ENCODE peak calls at places on chromosome 18, in five cellular contexts. Z, L, D, Y and Q are unnamed samples.

GRCh38 chr18:44927127-44927849 is 246.6 kb downstream of the SETBP1 start:
- DNase-seq in D (no peak), L (no peak), Z (no peak), Y (no peak), Q (no peak)

GRCh38 chr18:35634376-35634775 is 52.8 kb downstream of the GALNT1 start:
- DNase-seq in L (no peak), Z (no peak), Y (no peak), D (peak), Q (no peak)

GRCh38 chr18:55439036-55439435 is 149.0 kb downstream of the TCF4 start:
- DNase-seq in Y (no peak), D (no peak), L (no peak), Z (no peak), Q (no peak)

GRCh38 chr18:46343940-46344372 is 239.8 kb downstream of the HAUS1 start:
- DNase-seq in Y (no peak), Z (no peak), L (no peak), D (no peak), Q (no peak)

GRCh38 chr18:13539050-13539449 is 187.3 kb downstream of the FAM210A start:
- DNase-seq in D (no peak), Y (no peak), Z (no peak), L (peak), Q (no peak)

GRCh38 chr18:22470141-22470510 is 52.4 kb upstream of the CTAGE1 start:
- DNase-seq in D (peak), L (no peak), Y (no peak), Z (no peak), Q (no peak)

GRCh38 chr18:33577688-33578370 is at the start of gene ASXL3:
- DNase-seq in Y (no peak), L (no peak), D (peak), Z (no peak), Q (no peak)

GRCh38 chr18:11994708-11995444 is 13.6 kb downstream of the IMPA2 start:
- DNase-seq in L (no peak), Z (peak), D (no peak), Y (no peak), Q (peak)

GRCh38 chr18:22168360-22168921 is 948 bp upstream of the GATA6 start:
- DNase-seq in Y (no peak), D (peak), Z (no peak), L (no peak), Q (no peak)

GRCh38 chr18:39773656-39774055 is 2181.4 kb upstream of the PIK3C3 start:
- DNase-seq in Z (no peak), Y (no peak), L (no peak), D (no peak), Q (no peak)

GRCh38 chr18:68848242-68848641 is 50.4 kb downstream of the CCDC102B start:
- DNase-seq in L (no peak), D (no peak), Y (no peak), Z (no peak), Q (no peak)

GRCh38 chr18:63142502-63143045 is 177.0 kb downstream of the BCL2 start:
- DNase-seq in L (no peak), Z (no peak), D (no peak), Y (no peak), Q (no peak)

GRCh38 chr18:48099481-48100167 is 169.2 kb upstream of the SMAD2 start:
- DNase-seq in Y (no peak), L (no peak), D (no peak), Z (no peak), Q (no peak)

GRCh38 chr18:36186461-36187137 is 698 bp upstream of the MOCOS start:
- DNase-seq in Y (no peak), Z (peak), D (no peak), L (no peak), Q (no peak)

GRCh38 chr18:34978533-34978893 is 62.7 kb upstream of the MAPRE2 start:
- DNase-seq in L (no peak), D (no peak), Z (no peak), Y (no peak), Q (no peak)

GRCh38 chr18:46182633-46183401 is 78.6 kb downstream of the HAUS1 start:
- DNase-seq in D (no peak), Y (no peak), Z (no peak), L (no peak), Q (no peak)

GRCh38 chr18:63155169-63155852 is 164.3 kb downstream of the BCL2 start:
- DNase-seq in Y (no peak), Z (peak), L (peak), D (peak), Q (no peak)

GRCh38 chr18:63273170-63273925 is 46.2 kb downstream of the BCL2 start:
- DNase-seq in L (no peak), Y (no peak), Z (no peak), D (no peak), Q (no peak)

GRCh38 chr18:48713302-48713701 is 174.5 kb downstream of the CTIF start:
- DNase-seq in L (no peak), D (peak), Y (no peak), Z (no peak), Q (no peak)

GRCh38 chr18:41966943-41967342 is 11.9 kb downstream of the PIK3C3 start:
- DNase-seq in L (no peak), Z (no peak), Y (no peak), D (no peak), Q (no peak)

GRCh38 chr18:21513741-21514140 is 86.8 kb downstream of the ESCO1 start:
- DNase-seq in D (no peak), Y (no peak), Z (no peak), L (no peak), Q (no peak)

GRCh38 chr18:49585781-49586663 is 24.2 kb downstream of the LIPG start:
- DNase-seq in D (no peak), Z (no peak), Y (no peak), L (no peak), Q (no peak)

GRCh38 chr18:27712066-27712465 is 464.9 kb downstream of the CDH2 start:
- DNase-seq in Z (no peak), D (no peak), L (no peak), Y (no peak), Q (no peak)

GRCh38 chr18:23916338-23916737 is 98.2 kb upstream of the TTC39C start:
- DNase-seq in Z (no peak), D (no peak), L (no peak), Y (no peak), Q (no peak)

GRCh38 chr18:23921716-23922285 is 92.8 kb upstream of the TTC39C start:
- DNase-seq in D (no peak), Z (no peak), L (no peak), Y (no peak), Q (peak)

GRCh38 chr18:23918395-23919032 is 96.0 kb upstream of the TTC39C start:
- DNase-seq in L (peak), D (peak), Z (peak), Y (peak), Q (no peak)

GRCh38 chr18:23922939-23923338 is 91.6 kb upstream of the TTC39C start:
- DNase-seq in Y (no peak), L (no peak), D (no peak), Z (no peak), Q (no peak)

DNA sequence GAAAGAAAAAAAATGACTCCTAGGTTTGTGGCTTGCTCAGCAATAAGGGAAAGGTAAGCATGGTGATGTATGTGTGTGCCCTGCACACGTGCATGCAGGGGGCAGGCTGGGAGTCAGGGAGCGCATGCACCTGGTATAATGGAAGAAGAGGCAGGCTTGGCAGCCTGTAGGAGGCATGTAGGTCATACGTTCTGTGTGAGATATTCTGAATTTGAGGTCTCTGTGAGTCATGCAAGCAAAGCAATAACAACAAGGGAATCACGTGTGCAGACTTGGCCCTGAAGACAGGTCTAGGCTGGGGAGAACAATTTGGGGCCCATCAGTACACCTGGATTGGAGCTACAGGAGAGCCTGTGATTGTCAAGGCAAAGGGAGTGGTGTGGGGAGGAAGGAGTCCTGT is 94.5 kb upstream of the TTC39C start:
- DNase-seq in Y (no peak), Z (no peak), L (no peak), D (no peak), Q (no peak)
- H3K4me3 ChIP-seq in Y (no peak), Z (no peak), L (no peak), D (no peak), Q (no peak)

GRCh38 chr18:25599443-25599842 is 247.5 kb upstream of the ZNF521 start:
- DNase-seq in Y (no peak), L (no peak), D (no peak), Z (no peak), Q (no peak)

GRCh38 chr18:25604231-25604908 is 252.4 kb upstream of the ZNF521 start:
- DNase-seq in L (no peak), Y (no peak), D (no peak), Z (no peak), Q (no peak)

GRCh38 chr18:25604909-25605247 is 252.9 kb upstream of the ZNF521 start:
- DNase-seq in Z (no peak), Y (no peak), L (no peak), D (no peak), Q (no peak)

DNA sequence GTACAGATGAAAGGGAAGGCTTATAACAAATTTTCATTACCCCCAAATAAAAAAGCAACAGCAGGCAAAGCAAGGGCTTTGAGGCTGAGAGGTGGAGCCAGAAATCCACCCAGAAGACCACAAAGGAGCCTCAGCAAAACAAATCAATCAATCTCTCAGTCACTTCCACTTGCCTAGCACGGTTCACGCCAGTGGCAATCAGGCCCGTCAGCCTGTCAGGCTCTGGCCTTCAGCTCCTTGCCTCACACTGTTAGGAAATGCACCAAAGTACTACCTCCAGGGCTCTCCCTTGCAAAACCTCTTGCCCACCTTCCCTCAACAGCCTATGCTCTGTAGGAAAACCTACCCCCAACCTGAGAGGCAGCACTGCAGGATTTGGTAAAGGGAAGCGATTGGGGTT is 253.4 kb upstream of the ZNF521 start:
- DNase-seq in L (no peak), Z (no peak), D (no peak), Y (no peak), Q (no peak)
- TF ChIP-seq CTCF in L (no peak), Z (no peak), D (no peak), Y (no peak), Q (no peak)

GRCh38 chr18:57427429-57428181 is 7.6 kb upstream of the ONECUT2 start:
- DNase-seq in Y (no peak), D (no peak), Z (no peak), L (no peak), Q (no peak)
- H3K4me3 ChIP-seq in Y (no peak), D (peak), Z (peak), L (no peak), Q (no peak)

GRCh38 chr18:64410685-64411084 is 261.8 kb upstream of the LINC00305 start:
- DNase-seq in Y (no peak), D (peak), L (no peak), Z (no peak), Q (no peak)

GRCh38 chr18:64407606-64408005 is 258.7 kb upstream of the LINC00305 start:
- DNase-seq in Z (no peak), Y (no peak), D (no peak), L (no peak), Q (no peak)

GRCh38 chr18:64403784-64404498 is 255.1 kb upstream of the LINC00305 start:
- DNase-seq in Z (no peak), Y (no peak), D (no peak), L (no peak), Q (no peak)

GRCh38 chr18:64405161-64405560 is 256.3 kb upstream of the LINC00305 start:
- DNase-seq in D (peak), Z (no peak), Y (no peak), L (no peak), Q (no peak)

DNA sequence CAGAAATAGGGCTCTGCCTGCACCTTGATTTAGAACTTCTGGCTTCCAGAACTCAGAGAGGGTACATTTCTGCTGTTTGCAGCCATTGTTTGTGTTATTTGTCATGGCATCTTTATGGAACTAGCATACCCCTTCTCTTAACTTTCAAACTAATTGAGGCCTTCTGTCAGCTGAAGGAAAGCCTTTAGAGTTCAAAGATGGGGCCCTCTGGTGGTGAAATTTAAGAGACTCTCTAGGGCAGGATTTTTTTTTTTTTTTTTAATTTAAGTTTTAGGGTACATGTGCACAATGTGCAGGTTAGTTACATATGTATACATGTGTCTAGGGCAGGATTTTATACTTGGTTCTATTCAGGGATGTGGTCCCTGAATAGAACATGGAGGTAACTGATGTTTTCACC is 260.6 kb upstream of the LINC00305 start:
- DNase-seq in Z (no peak), Y (peak), D (peak), L (no peak), Q (no peak)
- TF ChIP-seq CTCF in Z (peak), Y (peak), D (no peak), L (no peak), Q (peak)

GRCh38 chr18:32324173-32324572 is 134.3 kb downstream of the MEP1B start:
- DNase-seq in L (no peak), Y (no peak), Z (no peak), D (no peak), Q (no peak)
- H3K4me3 ChIP-seq in L (no peak), Y (no peak), Z (no peak), D (no peak), Q (no peak)